ENCODE peak calls at places on chromosomes 2 and 18, in five cellular contexts. B, E, K, Z and O are unnamed samples.
A peak's percentile ranks its signal among the peaks of the same experiment; 100 is the strongest.

GRCh38 chr2:132037527-132038178 is 124.1 kb downstream of the ANKRD30BL start:
- DNase-seq in K (no peak), Z (no peak), B (no peak), E (no peak), O (no peak)

GRCh38 chr2:44169155-44169898 is 652 bp downstream of the PPM1B start:
- DNase-seq in K (peak; percentile 63), B (peak; percentile 49), Z (no peak), E (no peak), O (peak; percentile 45)

GRCh38 chr2:191312163-191312562 is 67.0 kb downstream of the MYO1B start:
- DNase-seq in Z (no peak), B (no peak), K (no peak), E (no peak), O (no peak)

GRCh38 chr2:112829247-112829646 is 7.3 kb downstream of the IL1B start:
- DNase-seq in Z (no peak), E (no peak), B (no peak), K (no peak), O (no peak)

GRCh38 chr18:73891572-73892421 is 255.8 kb downstream of the FBXO15 start:
- DNase-seq in E (no peak), K (no peak), Z (no peak), B (no peak), O (no peak)

GRCh38 chr2:929011-929735 is 21.5 kb upstream of the SNTG2 start:
- DNase-seq in B (no peak), E (no peak), K (no peak), Z (no peak), O (no peak)

GRCh38 chr2:46050027-46050426 is 247.2 kb upstream of the EPAS1 start:
- DNase-seq in K (no peak), B (no peak), E (no peak), Z (no peak), O (no peak)

GRCh38 chr2:9419558-9419957 is 3.8 kb downstream of the ITGB1BP1 start:
- DNase-seq in Z (no peak), K (no peak), B (no peak), E (no peak), O (no peak)

GRCh38 chr2:225512873-225513580 is 113.5 kb downstream of the NYAP2 start:
- DNase-seq in K (peak; percentile 82), E (no peak), Z (no peak), B (peak; percentile 7), O (no peak)

GRCh38 chr2:9337901-9338300 is 85.4 kb downstream of the ITGB1BP1 start:
- DNase-seq in E (no peak), K (no peak), Z (no peak), B (no peak), O (no peak)

GRCh38 chr2:226792155-226792871 is 7.3 kb downstream of the IRS1 start:
- DNase-seq in E (no peak), K (no peak), B (no peak), Z (no peak), O (no peak)

GRCh38 chr18:8813621-8814020 is 108.3 kb downstream of the MTCL1 start:
- DNase-seq in E (no peak), B (no peak), Z (no peak), K (peak; percentile 17), O (no peak)

GRCh38 chr2:3725002-3725401 is 21.6 kb downstream of the DCDC2C start:
- DNase-seq in Z (no peak), K (no peak), B (no peak), E (no peak), O (no peak)

GRCh38 chr2:213119061-213119809 is 32.2 kb downstream of the IKZF2 start:
- DNase-seq in B (peak; percentile 86), Z (no peak), K (peak; percentile 74), E (no peak), O (peak; percentile 53)

GRCh38 chr2:233385489-233386044 is 31.3 kb downstream of the DGKD start:
- DNase-seq in Z (no peak), B (no peak), E (no peak), K (no peak), O (peak; percentile 61)

GRCh38 chr2:72781500-72781899 is 44.3 kb downstream of the EXOC6B start:
- DNase-seq in Z (no peak), B (no peak), E (no peak), K (peak; percentile 40), O (no peak)

GRCh38 chr2:144516417-144516980 is 3.4 kb downstream of the ZEB2 start:
- DNase-seq in K (peak; percentile 54), Z (no peak), B (peak; percentile 39), E (no peak), O (peak; percentile 45)

GRCh38 chr2:8743261-8743660 is 61.4 kb downstream of the ID2 start:
- DNase-seq in E (no peak), B (no peak), K (no peak), Z (no peak), O (no peak)

GRCh38 chr2:219149667-219150066 is 10.9 kb downstream of the NHEJ1 start:
- DNase-seq in Z (no peak), E (no peak), B (no peak), K (peak; percentile 41), O (no peak)

GRCh38 chr2:162297925-162298552 is 20.4 kb downstream of the IFIH1 start:
- DNase-seq in B (peak; percentile 79), Z (no peak), E (no peak), K (peak; percentile 77), O (peak; percentile 13)

GRCh38 chr2:196677404-196677803 is 37.9 kb downstream of the CCDC150 start:
- DNase-seq in E (no peak), B (peak; percentile 31), K (peak; percentile 78), Z (no peak), O (no peak)

GRCh38 chr2:226561962-226562361 is 237.7 kb downstream of the IRS1 start:
- DNase-seq in Z (no peak), E (no peak), K (peak; percentile 27), B (no peak), O (no peak)